ENCODE peak calls at places on chromosomes 7 and 10, in nine cellular contexts. P is Peyer's patch, C is IMR-90, F is lower leg skin, N is esophagus squamous epithelium, Q is A549, K is adrenal gland, O is spleen, S is uterus. U is an unnamed sample.

GRCh38 chr10:91617073-91617580 is 15.7 kb downstream of the PPP1R3C start:
- DNase-seq in O (no peak), S (no peak), P (no peak), K (no peak), C (peak), N (no peak), F (no peak), Q (no peak), U (no peak)

GRCh38 chr10:28730031-28730778 is 52.9 kb downstream of the BAMBI start:
- DNase-seq in C (peak), O (no peak), S (no peak), N (no peak), F (no peak), P (no peak), K (no peak), Q (no peak), U (no peak)

GRCh38 chr7:150787321-150788281 is 12.6 kb downstream of the TMEM176B start:
- DNase-seq in O (no peak), S (no peak), N (no peak), K (peak), P (no peak), F (no peak), Q (no peak), C (no peak), U (peak)

GRCh38 chr7:149284343-149284742 is 22.3 kb downstream of the ZNF783 start:
- DNase-seq in K (no peak), S (no peak), Q (no peak), C (no peak), F (no peak), N (no peak), O (no peak), P (peak), U (no peak)

GRCh38 chr7:130674456-130674855 is 5.9 kb upstream of the COPG2 start:
- DNase-seq in Q (no peak), P (no peak), F (no peak), S (no peak), K (no peak), N (no peak), O (no peak), C (no peak), U (no peak)

GRCh38 chr10:129892571-129893045 is 71.5 kb downstream of the EBF3 start:
- DNase-seq in P (no peak), S (no peak), C (no peak), O (no peak), K (no peak), Q (no peak), F (no peak), N (no peak), U (no peak)

GRCh38 chr7:137987563-137987962 is 14.3 kb downstream of the CREB3L2 start:
- DNase-seq in K (no peak), Q (no peak), F (no peak), P (no peak), N (no peak), C (no peak), S (no peak), O (no peak), U (no peak)

GRCh38 chr10:17219024-17219423 is 9.0 kb upstream of the VIM start:
- DNase-seq in O (no peak), N (no peak), F (no peak), S (no peak), Q (no peak), K (no peak), C (peak), P (no peak), U (no peak)

GRCh38 chr10:113037222-113037621 is 87.2 kb downstream of the TCF7L2 start:
- DNase-seq in Q (no peak), K (no peak), S (no peak), O (no peak), F (no peak), P (no peak), N (no peak), C (no peak), U (no peak)

GRCh38 chr10:90923111-90923731 is 2.3 kb upstream of the ANKRD1 start:
- DNase-seq in P (no peak), S (no peak), N (no peak), Q (no peak), F (no peak), O (no peak), K (no peak), C (no peak), U (no peak)

GRCh38 chr10:42476101-42476500 is 162.3 kb downstream of the ZNF33B start:
- DNase-seq in K (no peak), N (no peak), S (no peak), P (no peak), O (no peak), F (no peak), Q (no peak), C (no peak), U (no peak)

GRCh38 chr10:42477170-42477569 is 161.2 kb downstream of the ZNF33B start:
- DNase-seq in K (no peak), C (no peak), N (no peak), S (no peak), F (no peak), P (no peak), Q (no peak), O (no peak), U (no peak)

GRCh38 chr10:42479057-42479456 is 159.3 kb downstream of the ZNF33B start:
- DNase-seq in K (no peak), C (no peak), S (no peak), N (no peak), F (no peak), Q (no peak), O (no peak), P (no peak), U (no peak)

DNA sequence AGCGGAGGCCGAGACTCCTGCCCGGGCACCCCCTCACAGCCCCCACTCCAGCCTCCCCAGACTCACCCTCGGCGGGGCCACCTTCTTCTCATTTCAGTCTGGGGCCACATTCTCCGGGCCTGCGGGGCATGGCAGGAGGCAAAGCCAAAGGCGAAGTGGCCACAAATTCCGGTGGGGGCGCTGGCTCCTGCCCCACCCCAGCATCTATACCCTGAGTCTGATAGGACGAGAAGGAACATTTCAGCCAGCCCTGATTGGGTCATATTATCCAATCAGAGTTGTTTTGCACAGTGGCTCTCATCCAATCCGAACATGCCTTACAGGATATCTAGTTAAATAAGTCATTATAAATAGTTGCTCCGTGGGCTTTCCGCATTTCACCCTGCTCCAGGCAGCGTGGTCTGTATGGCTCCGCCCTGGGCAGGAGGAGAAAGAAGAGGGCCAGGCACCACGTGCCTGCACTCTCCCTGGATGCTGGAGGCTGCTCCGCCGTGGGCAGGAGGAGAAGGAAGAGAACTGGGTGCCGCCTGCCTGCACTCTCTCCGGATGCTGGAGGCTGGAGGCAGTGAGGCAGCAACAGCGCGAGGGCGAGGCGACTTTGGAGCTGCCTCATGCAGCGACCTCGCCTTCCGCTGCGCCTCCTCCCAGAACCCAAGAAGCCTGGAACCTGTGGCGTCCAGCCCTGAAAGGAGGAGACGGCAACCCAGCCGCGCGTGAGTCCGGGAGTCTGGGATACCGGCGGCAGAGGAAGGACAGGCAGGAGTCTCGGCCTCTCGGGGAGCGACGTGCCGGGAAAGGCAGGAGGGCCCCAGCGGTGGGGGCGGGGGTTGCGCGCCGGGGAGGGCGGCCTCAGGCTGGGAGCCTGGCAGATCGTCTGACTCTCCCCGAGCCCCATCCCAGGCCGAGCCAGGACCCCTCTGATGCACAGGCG is 162.9 kb downstream of the ZNF33B start:
- DNase-seq in N (no peak), Q (no peak), C (peak), P (no peak), O (peak), S (no peak), K (no peak), F (no peak), U (no peak)
- TF ChIP-seq POLR2A in N (no peak), Q (no peak), C (no peak), P (no peak), O (no peak), S (no peak), K (no peak), F (no peak), U (no peak)

GRCh38 chr10:89391882-89392756 is at the start of gene IFIT1:
- DNase-seq in Q (peak), S (peak), O (no peak), C (peak), F (peak), P (peak), N (no peak), K (peak), U (peak)
- TF ChIP-seq POLR2A in Q (no peak), S (peak), O (peak), C (no peak), F (no peak), P (peak), N (no peak), K (peak), U (peak)

GRCh38 chr10:35575640-35576039 is 29.5 kb upstream of the GJD4 start:
- DNase-seq in P (no peak), K (no peak), Q (no peak), C (no peak), O (no peak), S (no peak), N (no peak), F (no peak), U (no peak)
- TF ChIP-seq POLR2A in P (no peak), K (no peak), Q (no peak), C (no peak), O (no peak), S (no peak), N (no peak), F (no peak), U (no peak)

GRCh38 chr7:66921918-66922486 is 977 bp downstream of the TMEM248 start:
- DNase-seq in C (no peak), O (no peak), F (no peak), P (peak), K (peak), N (no peak), S (no peak), Q (no peak), U (peak)
- TF ChIP-seq POLR2A in C (no peak), O (no peak), F (no peak), P (no peak), K (no peak), N (no peak), S (no peak), Q (no peak), U (no peak)

GRCh38 chr10:784377-784758 is 94.9 kb upstream of the DIP2C start:
- DNase-seq in N (no peak), C (no peak), F (no peak), Q (no peak), K (peak), O (peak), P (no peak), S (no peak), U (no peak)

GRCh38 chr10:782751-783648 is 93.5 kb upstream of the DIP2C start:
- DNase-seq in O (peak), C (no peak), P (peak), S (no peak), Q (no peak), N (no peak), F (peak), K (no peak), U (no peak)

GRCh38 chr10:786666-787512 is 97.4 kb upstream of the DIP2C start:
- DNase-seq in N (no peak), Q (no peak), O (no peak), P (peak), F (peak), S (no peak), C (no peak), K (no peak), U (no peak)

GRCh38 chr10:785539-786214 is 96.2 kb upstream of the DIP2C start:
- DNase-seq in N (no peak), Q (no peak), K (no peak), C (no peak), O (no peak), P (peak), S (no peak), F (peak), U (no peak)

DNA sequence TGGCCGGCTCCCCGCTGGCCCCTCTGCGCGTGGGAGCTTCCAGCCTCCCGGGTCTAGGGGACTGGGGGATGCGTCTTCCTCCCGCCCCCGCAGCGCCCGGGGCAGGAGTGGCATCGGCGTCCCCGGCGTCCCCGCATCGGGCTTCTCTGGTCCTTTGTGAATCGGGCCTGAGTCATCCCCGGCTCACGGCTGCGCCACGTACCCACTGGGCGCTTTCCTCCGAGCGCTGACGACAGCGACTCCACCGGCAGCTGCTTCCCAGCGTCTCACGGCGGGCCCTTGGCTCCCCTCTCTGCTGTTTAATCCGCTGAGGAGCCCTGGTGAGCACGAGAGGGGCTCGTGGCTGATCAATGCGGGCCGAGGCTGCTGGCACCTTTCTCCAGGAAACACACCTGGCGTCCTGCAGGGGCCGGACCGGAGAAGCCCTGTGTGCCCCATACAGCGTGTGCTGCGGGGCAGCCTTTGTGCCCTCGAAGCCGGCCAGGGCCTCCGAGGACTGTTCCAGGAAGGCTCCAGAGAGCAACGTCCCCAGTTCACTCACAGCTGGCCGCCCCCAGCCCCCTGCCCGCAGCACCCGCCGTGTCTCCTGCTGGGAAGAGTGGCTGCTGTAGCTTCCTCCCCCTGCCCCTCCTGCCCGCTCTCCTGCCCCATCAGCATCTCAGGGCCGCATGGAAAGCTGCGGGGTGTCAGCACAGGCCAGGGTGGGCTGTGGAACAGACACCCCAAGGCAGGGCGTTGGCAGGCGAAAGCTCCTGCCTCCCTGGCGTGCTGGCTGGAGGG is 95.5 kb upstream of the DIP2C start:
- DNase-seq in K (peak), Q (peak), P (peak), N (no peak), C (peak), O (peak), S (peak), F (peak), U (no peak)
- TF ChIP-seq POLR2A in K (no peak), Q (no peak), P (no peak), N (no peak), C (peak), O (no peak), S (no peak), F (no peak), U (no peak)

GRCh38 chr10:116002735-116003134 is 270.3 kb downstream of the GFRA1 start:
- DNase-seq in Q (no peak), K (no peak), N (no peak), C (no peak), S (no peak), F (no peak), O (no peak), P (no peak), U (no peak)

GRCh38 chr10:116005301-116005700 is 267.7 kb downstream of the GFRA1 start:
- DNase-seq in F (no peak), K (no peak), S (no peak), Q (no peak), P (no peak), C (no peak), N (no peak), O (no peak), U (no peak)

GRCh38 chr10:116001976-116002375 is 271.0 kb downstream of the GFRA1 start:
- DNase-seq in P (no peak), Q (no peak), S (no peak), C (no peak), F (no peak), K (no peak), O (no peak), N (no peak), U (no peak)

GRCh38 chr10:116007256-116007891 is 265.6 kb downstream of the GFRA1 start:
- DNase-seq in Q (no peak), N (no peak), O (no peak), F (no peak), P (no peak), S (no peak), K (no peak), C (no peak), U (no peak)

GRCh38 chr10:116006508-116006907 is 266.5 kb downstream of the GFRA1 start:
- DNase-seq in C (no peak), P (no peak), K (no peak), F (no peak), O (no peak), Q (no peak), N (no peak), S (no peak), U (no peak)
- TF ChIP-seq POLR2A in C (no peak), P (no peak), K (no peak), F (no peak), O (no peak), Q (no peak), N (no peak), S (no peak), U (no peak)

GRCh38 chr10:77926566-77927342 is at the start of gene DLG5:
- DNase-seq in S (peak), P (peak), C (peak), Q (no peak), K (peak), F (no peak), O (peak), N (no peak), U (peak)
- TF ChIP-seq POLR2A in S (peak), P (peak), C (peak), Q (peak), K (peak), F (no peak), O (no peak), N (no peak), U (no peak)

GRCh38 chr7:40058027-40058426 is 76.4 kb downstream of the MPLKIP start:
- DNase-seq in F (no peak), K (no peak), P (no peak), C (no peak), S (no peak), O (no peak), Q (no peak), N (no peak), U (no peak)
- TF ChIP-seq POLR2A in F (no peak), K (no peak), P (no peak), C (no peak), S (no peak), O (no peak), Q (no peak), N (no peak), U (no peak)

GRCh38 chr7:2844153-2845077 is at the start of gene GNA12:
- DNase-seq in Q (peak), K (peak), S (peak), P (peak), F (peak), O (peak), N (peak), C (peak), U (peak)
- TF ChIP-seq POLR2A in Q (peak), K (peak), S (peak), P (peak), F (no peak), O (no peak), N (no peak), C (no peak), U (peak)

U was measured in erythroblast.